ENCODE peak calls at places on chromosomes 4 and X, in nine cellular contexts. R, M, G, J, N, T, X, L and S are unnamed samples.

GRCh38 chrX:154327026-154327820 is 31.6 kb downstream of the TKTL1 start:
- DNase-seq in J (no peak), X (peak), T (no peak), R (no peak), G (no peak), L (peak), N (no peak), M (no peak), S (no peak)

GRCh38 chrX:108224727-108225455 is 133.3 kb downstream of the ATG4A start:
- DNase-seq in N (no peak), J (peak), R (no peak), T (peak), L (peak), G (peak), M (peak), X (no peak), S (peak)

GRCh38 chr4:86358176-86358701 is 1.6 kb downstream of the MAPK10 start:
- DNase-seq in X (no peak), R (no peak), L (no peak), M (peak), N (no peak), J (no peak), T (no peak), G (no peak), S (no peak)

GRCh38 chr4:32462944-32463343 is 1742.8 kb downstream of the PCDH7 start:
- DNase-seq in N (no peak), X (no peak), R (no peak), L (peak), J (peak), G (no peak), M (peak), T (no peak), S (no peak)

GRCh38 chrX:10296581-10296980 is 139.8 kb downstream of the CLCN4 start:
- DNase-seq in N (no peak), J (no peak), L (no peak), G (no peak), M (peak), R (no peak), T (no peak), X (peak), S (no peak)

GRCh38 chrX:40434947-40435346 is 145.8 kb upstream of the ATP6AP2 start:
- DNase-seq in X (no peak), G (no peak), R (no peak), L (no peak), T (no peak), J (no peak), M (peak), N (no peak), S (no peak)

GRCh38 chr4:113967687-113968086 is 11.8 kb downstream of the ARSJ start:
- DNase-seq in R (no peak), J (no peak), X (no peak), N (no peak), L (no peak), T (no peak), G (no peak), M (no peak), S (no peak)

GRCh38 chr4:168398188-168398587 is 79.6 kb upstream of the DDX60 start:
- DNase-seq in R (no peak), N (no peak), T (no peak), L (no peak), J (no peak), M (no peak), X (no peak), G (no peak), S (no peak)

GRCh38 chr4:112531146-112531545 is 15.2 kb upstream of the NEUROG2 start:
- DNase-seq in R (no peak), L (no peak), X (no peak), T (no peak), G (no peak), M (no peak), N (no peak), J (no peak), S (no peak)

GRCh38 chr4:25921922-25922321 is 7.9 kb downstream of the SMIM20 start:
- DNase-seq in M (no peak), X (no peak), L (no peak), T (no peak), R (no peak), J (no peak), G (no peak), N (no peak), S (no peak)

GRCh38 chr4:185958094-185958493 is 110.9 kb upstream of the TLR3 start:
- DNase-seq in T (peak), X (no peak), L (no peak), N (no peak), G (no peak), M (no peak), R (no peak), J (no peak), S (no peak)

GRCh38 chrX:10240918-10241317 is 84.1 kb downstream of the CLCN4 start:
- DNase-seq in N (no peak), R (no peak), T (no peak), M (peak), J (peak), X (peak), G (no peak), L (no peak), S (no peak)

GRCh38 chr4:40627540-40627939 is 2.1 kb downstream of the RBM47 start:
- DNase-seq in G (no peak), T (no peak), X (no peak), R (no peak), L (no peak), N (no peak), M (no peak), J (no peak), S (no peak)

GRCh38 chr4:185587444-185588161 is 52.3 kb upstream of the PDLIM3 start:
- DNase-seq in T (no peak), M (no peak), J (no peak), L (peak), X (no peak), N (no peak), R (peak), G (no peak), S (no peak)

GRCh38 chr4:67393699-67394281 is 151.5 kb downstream of the CENPC start:
- DNase-seq in G (no peak), X (peak), R (peak), T (peak), M (peak), N (no peak), J (peak), L (peak), S (peak)

GRCh38 chrX:39773923-39774803 is 323.6 kb downstream of the BCOR start:
- DNase-seq in L (no peak), R (no peak), T (no peak), N (no peak), M (peak), X (no peak), G (no peak), J (no peak), S (no peak)

GRCh38 chr4:138975225-138975624 is 40.4 kb upstream of the NOCT start:
- DNase-seq in J (no peak), N (no peak), M (no peak), G (no peak), R (no peak), L (no peak), T (no peak), X (no peak), S (no peak)

GRCh38 chrX:96884027-96884426 is 319 bp downstream of the RPA4 start:
- DNase-seq in M (no peak), T (no peak), G (no peak), R (no peak), N (no peak), X (no peak), L (no peak), J (no peak), S (no peak)

GRCh38 chr4:19399001-19399400 is 852.7 kb upstream of the SLIT2 start:
- DNase-seq in L (no peak), X (no peak), J (peak), T (no peak), G (no peak), R (no peak), M (no peak), N (no peak), S (no peak)

GRCh38 chr4:40763228-40763716 is 13.5 kb downstream of the NSUN7 start:
- DNase-seq in J (no peak), G (no peak), X (no peak), L (peak), M (peak), T (no peak), N (no peak), R (peak), S (no peak)

GRCh38 chr4:54315561-54315960 is 86.5 kb downstream of the PDGFRA start:
- DNase-seq in G (no peak), M (no peak), R (peak), X (no peak), T (no peak), J (no peak), L (peak), N (no peak), S (no peak)

GRCh38 chrX:68254738-68255645 is 178.3 kb downstream of the OPHN1 start:
- DNase-seq in G (no peak), L (no peak), M (no peak), X (no peak), T (no peak), J (peak), R (no peak), N (no peak), S (peak)

GRCh38 chrX:112941209-112941788 is 100.7 kb upstream of the AMOT start:
- DNase-seq in R (no peak), T (no peak), G (no peak), M (no peak), J (peak), L (peak), N (no peak), X (no peak), S (peak)

GRCh38 chr4:1175635-1176229 is 3.3 kb upstream of the SPON2 start:
- DNase-seq in L (no peak), X (no peak), N (no peak), T (no peak), R (no peak), J (no peak), G (no peak), M (no peak), S (no peak)

GRCh38 chrX:16186380-16187007 is 19.2 kb downstream of the MAGEB17 start:
- DNase-seq in J (no peak), T (no peak), M (no peak), N (no peak), L (no peak), G (no peak), X (no peak), R (no peak), S (no peak)

GRCh38 chr4:145814246-145814645 is 124.4 kb downstream of the ZNF827 start:
- DNase-seq in R (no peak), M (no peak), N (no peak), J (no peak), T (no peak), G (no peak), L (no peak), X (no peak), S (no peak)

GRCh38 chrX:30302957-30303356 is 6.2 kb downstream of the NR0B1 start:
- DNase-seq in M (peak), T (no peak), L (no peak), G (no peak), X (peak), J (peak), N (peak), R (no peak), S (peak)

GRCh38 chr4:114286275-114286674 is 306.8 kb upstream of the ARSJ start:
- DNase-seq in G (no peak), R (no peak), T (no peak), X (peak), N (no peak), M (no peak), L (no peak), J (no peak), S (no peak)

GRCh38 chr4:20506827-20507226 is 193.4 kb upstream of the PACRGL start:
- DNase-seq in M (peak), L (no peak), R (no peak), N (no peak), J (peak), X (peak), T (no peak), G (no peak), S (no peak)

GRCh38 chr4:16119981-16120380 is 36.2 kb upstream of the PROM1 start:
- DNase-seq in L (no peak), M (no peak), N (no peak), R (no peak), T (no peak), X (no peak), G (no peak), J (no peak), S (no peak)

GRCh38 chr4:26860922-26861433 is 337 bp downstream of the STIM2 start:
- DNase-seq in M (peak), R (peak), X (peak), J (peak), L (no peak), T (no peak), G (peak), N (peak), S (peak)

GRCh38 chr4:153474251-153474650 is 8.1 kb downstream of the TMEM131L start:
- DNase-seq in N (no peak), J (no peak), T (no peak), L (no peak), M (no peak), X (no peak), R (no peak), G (no peak), S (no peak)

GRCh38 chr4:83772680-83773079 is 236.8 kb downstream of the GPAT3 start:
- DNase-seq in T (no peak), M (no peak), L (no peak), X (no peak), R (no peak), G (no peak), J (no peak), N (no peak), S (no peak)

DNA sequence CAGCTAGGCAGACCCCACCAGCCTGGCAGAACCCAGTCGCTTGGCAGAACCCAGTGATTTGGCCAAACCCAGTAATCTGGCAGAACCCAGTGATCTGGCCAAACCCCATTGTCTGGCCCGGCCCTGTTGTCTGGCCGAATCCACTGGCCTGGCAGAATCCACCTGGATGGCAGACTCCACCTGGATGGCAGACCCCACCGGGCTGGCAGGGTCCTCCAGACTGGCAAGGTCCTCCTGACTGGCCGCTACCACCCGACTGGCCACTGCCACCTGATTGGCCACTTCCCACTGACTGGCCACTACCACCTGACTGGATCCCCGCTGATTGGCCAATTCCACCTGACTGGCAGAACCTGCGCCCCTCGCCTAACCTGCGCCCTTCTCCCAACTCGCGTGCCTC is 3.2 kb downstream of the MAGED1 start:
- DNase-seq in M (no peak), R (no peak), N (no peak), T (no peak), G (no peak), J (no peak), X (no peak), L (no peak), S (no peak)
- TF ChIP-seq CTCF in M (no peak), R (no peak), N (no peak), T (no peak), G (no peak), J (no peak), X (no peak), L (no peak), S (no peak)

GRCh38 chr4:120919358-120919757 is 3.2 kb downstream of the PRDM5 start:
- DNase-seq in N (no peak), X (no peak), J (no peak), M (no peak), L (peak), R (no peak), G (no peak), T (no peak), S (no peak)
- TF ChIP-seq CTCF in N (no peak), X (peak), J (peak), M (peak), L (peak), R (no peak), G (peak), T (peak), S (no peak)

DNA sequence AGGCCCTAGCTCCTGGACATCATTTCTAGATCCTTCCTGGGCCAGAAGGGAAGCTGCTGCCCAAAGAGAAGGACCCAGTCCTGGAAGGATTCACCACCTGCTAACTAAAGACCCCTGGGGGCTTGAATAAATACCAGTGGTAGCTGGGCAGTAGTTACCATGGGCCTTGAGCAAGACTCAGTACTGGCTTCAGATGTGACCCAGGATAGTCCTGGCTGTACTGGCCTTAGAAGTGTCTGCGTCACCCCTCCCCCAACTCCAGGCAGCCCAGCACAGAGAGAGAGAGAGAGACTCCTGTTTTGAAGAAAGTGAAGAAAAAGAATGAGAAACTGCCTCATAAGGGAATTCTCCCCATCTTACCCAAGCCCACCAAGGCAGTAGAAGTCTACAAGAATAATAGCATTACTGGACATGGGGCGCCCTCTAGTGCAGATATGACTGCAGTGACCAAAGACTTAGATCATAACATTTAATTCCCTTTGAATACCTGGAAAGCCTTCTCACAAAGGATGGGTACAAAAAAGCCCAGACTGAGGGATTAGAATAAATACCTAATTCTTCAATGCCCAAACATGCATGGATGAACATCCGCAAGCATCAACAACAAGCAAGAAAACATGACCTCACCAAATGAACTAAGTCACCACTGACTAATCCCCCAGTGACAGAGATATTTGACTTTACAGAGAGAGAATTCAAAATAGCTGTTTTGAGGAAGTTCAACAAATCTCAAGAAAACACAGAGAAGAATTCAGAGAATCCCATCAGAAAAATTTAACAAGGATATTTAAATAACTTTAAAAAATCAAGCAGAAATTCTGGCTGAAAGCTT is 171.8 kb downstream of the HNRNPD start:
- DNase-seq in J (peak), M (peak), N (no peak), R (no peak), L (peak), T (no peak), X (peak), G (peak), S (peak)
- TF ChIP-seq CTCF in J (peak), M (peak), N (peak), R (peak), L (peak), T (peak), X (peak), G (peak), S (peak)

DNA sequence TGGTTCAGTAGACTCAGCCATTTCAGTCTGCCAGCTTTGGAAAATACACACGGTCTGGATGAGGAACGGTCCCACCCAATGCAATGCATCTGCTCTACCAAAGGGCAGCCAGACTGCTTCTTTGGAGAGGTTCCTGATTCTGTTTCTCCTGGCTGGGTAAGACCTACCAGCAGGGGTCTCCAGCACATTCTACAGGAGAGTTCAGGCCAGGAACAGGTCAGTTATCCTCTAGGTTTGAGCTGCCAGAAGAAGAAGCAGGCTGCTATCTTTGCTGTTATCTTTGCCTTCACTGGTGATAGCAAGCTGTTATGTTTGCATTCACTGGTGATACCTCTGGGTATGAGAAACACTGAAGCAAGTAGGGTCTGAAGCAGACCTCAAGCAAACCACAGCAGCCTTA is 45.5 kb upstream of the PBDC1 start:
- DNase-seq in G (no peak), T (no peak), M (no peak), L (peak), R (no peak), J (no peak), N (no peak), X (no peak), S (no peak)
- TF ChIP-seq CTCF in G (peak), T (no peak), M (no peak), L (no peak), R (peak), J (peak), N (no peak), X (no peak), S (no peak)

DNA sequence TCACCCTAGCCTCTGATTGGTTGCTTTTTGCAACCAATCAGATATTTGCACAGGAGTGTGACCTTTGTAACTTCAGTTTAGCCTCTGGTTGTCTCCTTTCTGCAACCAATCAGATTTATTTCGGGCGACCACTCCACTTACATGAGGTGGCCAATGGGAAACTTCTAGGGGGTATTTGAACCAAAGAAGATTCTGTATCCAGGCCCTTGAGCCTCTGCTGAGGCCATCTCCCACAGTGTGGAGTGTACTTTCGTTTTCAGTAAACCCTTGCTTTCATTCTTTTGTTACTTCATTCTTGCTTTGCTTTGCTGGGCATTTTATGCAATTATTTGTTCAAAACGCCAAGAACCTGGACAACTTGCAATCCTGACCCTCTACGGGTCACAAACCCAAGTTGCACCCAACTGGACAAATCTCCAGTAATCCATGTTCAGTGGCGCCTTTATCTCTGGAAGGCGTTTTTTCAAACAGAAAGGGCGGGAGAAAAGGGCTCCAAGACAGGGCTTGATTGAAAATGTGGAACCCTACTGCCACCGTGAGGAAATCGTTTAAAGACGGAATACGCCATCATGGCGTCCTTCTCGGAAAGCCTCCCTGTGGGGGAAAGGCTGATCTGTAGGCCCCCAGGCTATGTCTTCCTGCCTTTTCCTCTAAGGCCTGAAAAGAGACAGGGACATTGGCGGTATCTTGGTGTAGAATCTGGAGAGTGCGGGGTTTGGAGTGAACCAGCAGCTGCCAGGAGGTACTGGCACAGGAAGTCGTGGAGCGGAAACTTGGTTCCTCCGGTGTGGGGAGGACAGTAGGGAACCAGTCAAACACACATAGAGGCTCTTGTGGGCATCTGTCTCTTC is 184.6 kb downstream of the OR13H1 start:
- DNase-seq in G (no peak), N (no peak), X (no peak), J (no peak), L (peak), R (peak), T (no peak), M (no peak), S (no peak)
- TF ChIP-seq CTCF in G (no peak), N (peak), X (no peak), J (no peak), L (peak), R (peak), T (no peak), M (no peak), S (no peak)